ENCODE peak calls at places on chromosomes 4 and X, in four cellular contexts. K, N, S and X are unnamed samples.

GRCh38 chr4:186723207-186724047 is at the start of gene FAT1:
- DNase-seq in N (peak; percentile 91), K (peak; percentile 37), S (peak; percentile 85), X (no peak)

GRCh38 chrX:55450259-55450658 is 1.7 kb upstream of the MAGEH1 start:
- DNase-seq in N (peak; percentile 33), K (no peak), S (no peak), X (peak; percentile 7)

GRCh38 chr4:67332627-67333026 is 212.7 kb downstream of the CENPC start:
- DNase-seq in S (peak; percentile 1), N (peak; percentile 27), K (no peak), X (peak; percentile 37)

GRCh38 chrX:10756365-10756915 is 136.1 kb upstream of the MID1 start:
- DNase-seq in K (no peak), S (no peak), N (no peak), X (no peak)

GRCh38 chrX:85685843-85686242 is 306.4 kb upstream of the POF1B start:
- DNase-seq in K (no peak), N (no peak), S (no peak), X (no peak)

GRCh38 chrX:29867971-29868370 is 347.4 kb upstream of the MAGEB2 start:
- DNase-seq in K (no peak), N (no peak), S (no peak), X (no peak)

GRCh38 chr4:67776746-67777145 is 22.6 kb upstream of the GNRHR start:
- DNase-seq in K (no peak), S (no peak), N (no peak), X (peak; percentile 76)

GRCh38 chr4:14528921-14529320 is 473.4 kb upstream of the CPEB2 start:
- DNase-seq in K (no peak), S (no peak), N (no peak), X (no peak)

GRCh38 chr4:19748470-19748869 is 503.2 kb upstream of the SLIT2 start:
- DNase-seq in K (peak; percentile 62), S (no peak), N (no peak), X (no peak)

GRCh38 chrX:111103246-111103645 is 7.3 kb downstream of the PAK3 start:
- DNase-seq in S (no peak), N (no peak), K (no peak), X (no peak)

GRCh38 chr4:61805979-61806378 is 605.9 kb downstream of the ADGRL3 start:
- DNase-seq in N (no peak), K (no peak), S (no peak), X (no peak)

GRCh38 chr4:101420661-101421060 is 73.3 kb upstream of the PPP3CA start:
- DNase-seq in S (no peak), K (no peak), N (no peak), X (no peak)

GRCh38 chr4:76449824-76450223 is 14.8 kb downstream of the SHROOM3 start:
- DNase-seq in K (no peak), S (no peak), N (peak; percentile 39), X (no peak)

GRCh38 chr4:76449362-76449767 is 14.3 kb downstream of the SHROOM3 start:
- DNase-seq in N (no peak), S (no peak), K (no peak), X (no peak)

GRCh38 chr4:76445911-76446310 is 10.9 kb downstream of the SHROOM3 start:
- DNase-seq in K (no peak), S (no peak), N (no peak), X (no peak)

GRCh38 chr4:76447326-76447954 is 12.4 kb downstream of the SHROOM3 start:
- DNase-seq in K (no peak), N (no peak), S (no peak), X (no peak)

DNA sequence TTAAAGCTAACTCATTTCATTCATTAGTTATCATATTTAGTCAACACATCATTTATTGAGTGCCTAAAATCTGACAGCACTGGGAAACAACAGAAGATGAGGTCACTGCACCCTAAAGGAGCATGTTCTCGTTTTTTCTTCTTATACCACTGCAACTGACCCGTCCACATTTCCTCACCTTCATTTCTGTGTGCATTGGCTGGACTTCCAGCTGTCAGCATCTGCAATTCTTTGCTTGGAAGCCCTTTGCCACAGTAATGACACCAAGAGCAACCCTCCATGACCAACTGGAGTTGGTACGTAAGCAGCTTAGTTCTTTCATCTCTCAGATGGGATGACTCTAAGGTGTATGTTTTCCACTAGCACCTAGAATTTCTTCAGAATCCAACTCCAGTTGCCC is 13.2 kb downstream of the SHROOM3 start:
- DNase-seq in N (no peak), K (no peak), S (no peak), X (no peak)
- H3K27ac ChIP-seq in N (peak overlapping the region; percentile 61), K (no peak overlapping the region), S (no peak overlapping the region), X (no peak overlapping the region)

DNA sequence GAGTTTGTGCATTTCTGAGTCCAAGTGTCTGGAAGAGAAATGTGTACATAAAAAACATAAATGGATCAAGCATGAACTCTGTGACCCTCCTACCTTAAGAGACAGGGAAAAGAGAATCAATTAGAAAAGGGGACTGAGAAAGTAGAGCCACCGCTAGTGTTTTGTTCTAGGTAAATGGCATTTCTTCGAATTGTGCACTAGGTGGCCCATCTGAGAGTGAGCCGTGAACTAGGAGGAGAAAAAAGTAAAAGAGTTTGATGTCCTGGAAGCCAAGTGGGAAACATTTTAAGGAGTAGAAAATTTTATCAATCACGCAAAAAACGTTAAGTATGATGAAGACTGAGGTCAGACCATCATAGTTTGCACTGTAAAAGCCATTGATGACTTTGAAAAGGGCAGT is 55.1 kb downstream of the NAF1 start:
- DNase-seq in N (peak; percentile 46), S (peak; percentile 2), K (no peak), X (peak; percentile 16)
- TF ChIP-seq CTCF in N (peak; percentile 57), S (peak; percentile 25), K (peak; percentile 31), X (peak; percentile 26)

GRCh38 chr4:26020896-26021295 is 106.9 kb downstream of the SMIM20 start:
- DNase-seq in S (no peak), N (no peak), K (no peak), X (no peak)

GRCh38 chr4:26024079-26024478 is 110.1 kb downstream of the SMIM20 start:
- DNase-seq in S (no peak), K (no peak), N (no peak), X (no peak)

GRCh38 chr4:26021417-26022345 is 107.7 kb downstream of the SMIM20 start:
- DNase-seq in N (no peak), K (no peak), S (no peak), X (no peak)

GRCh38 chr4:26023191-26023972 is 109.4 kb downstream of the SMIM20 start:
- DNase-seq in S (no peak), N (no peak), K (no peak), X (no peak)

DNA sequence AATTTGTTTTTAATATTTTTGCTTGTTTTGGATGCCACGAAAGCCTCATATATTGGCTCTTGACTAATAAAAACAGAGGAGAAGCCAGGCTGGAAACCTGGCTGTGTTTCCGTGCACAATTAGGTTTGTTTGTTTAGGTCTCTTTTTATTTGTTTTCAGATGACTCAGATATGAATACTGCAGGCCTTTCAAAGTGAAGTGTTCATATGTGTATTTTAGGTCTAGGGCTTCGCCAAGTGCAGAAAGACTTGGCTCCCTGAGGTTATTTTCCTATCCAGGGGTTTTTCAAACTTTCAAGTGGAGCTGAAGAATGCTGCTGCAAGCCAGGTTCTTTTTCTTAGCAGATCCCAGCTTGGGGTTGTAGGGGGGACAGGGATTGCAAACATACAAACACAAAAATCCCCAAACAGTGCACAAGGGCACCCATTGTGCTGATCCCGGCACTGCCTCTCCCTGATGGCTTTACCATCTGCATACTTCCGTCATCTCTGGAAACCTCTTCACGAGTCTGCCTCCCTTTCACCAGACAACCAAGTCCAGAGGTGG is 108.4 kb downstream of the SMIM20 start:
- DNase-seq in N (no peak), S (no peak), K (peak; percentile 46), X (no peak)
- H3K27ac ChIP-seq in N (no peak overlapping the region), S (no peak overlapping the region), K (peak overlapping the region; percentile 26), X (no peak overlapping the region)

DNA sequence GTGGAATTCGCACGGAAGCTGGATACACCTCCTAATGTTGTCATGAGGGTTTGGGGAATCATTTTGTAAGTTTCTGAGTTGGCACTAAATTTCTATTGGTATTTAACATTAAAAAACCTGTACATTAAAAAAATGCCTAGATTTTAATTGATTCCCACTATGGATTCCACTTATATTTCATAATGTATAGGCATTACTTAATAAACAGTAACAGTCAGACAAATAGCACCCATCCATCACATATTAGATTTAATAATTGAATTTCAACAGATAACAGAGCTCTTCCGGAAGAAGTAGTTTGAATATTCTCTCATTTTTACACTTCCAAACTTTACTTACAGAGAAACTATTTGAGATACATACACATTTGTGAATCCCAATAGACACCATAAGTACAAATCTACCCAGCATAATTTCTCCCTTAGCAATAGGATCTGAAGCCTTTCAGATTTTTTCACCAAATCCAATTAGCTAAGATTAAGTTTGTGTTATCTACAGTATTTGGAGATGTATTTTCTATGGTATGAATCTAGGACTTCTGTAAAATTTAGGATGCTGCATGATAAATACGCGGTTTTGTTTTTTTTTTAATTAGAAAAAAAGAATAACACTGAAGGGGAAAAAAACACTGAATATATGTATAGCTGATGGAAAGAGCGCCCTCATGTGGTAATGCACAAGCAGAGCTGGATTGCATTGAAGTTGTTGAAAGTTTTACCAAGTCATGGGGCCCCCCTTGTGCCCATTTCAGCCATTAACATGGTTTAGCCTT is 12.2 kb upstream of the ODAM start:
- DNase-seq in K (no peak), N (peak; percentile 82), S (peak; percentile 3), X (peak; percentile 48)
- TF ChIP-seq CTCF in K (no peak), N (peak; percentile 97), S (peak; percentile 94), X (peak; percentile 55)

DNA sequence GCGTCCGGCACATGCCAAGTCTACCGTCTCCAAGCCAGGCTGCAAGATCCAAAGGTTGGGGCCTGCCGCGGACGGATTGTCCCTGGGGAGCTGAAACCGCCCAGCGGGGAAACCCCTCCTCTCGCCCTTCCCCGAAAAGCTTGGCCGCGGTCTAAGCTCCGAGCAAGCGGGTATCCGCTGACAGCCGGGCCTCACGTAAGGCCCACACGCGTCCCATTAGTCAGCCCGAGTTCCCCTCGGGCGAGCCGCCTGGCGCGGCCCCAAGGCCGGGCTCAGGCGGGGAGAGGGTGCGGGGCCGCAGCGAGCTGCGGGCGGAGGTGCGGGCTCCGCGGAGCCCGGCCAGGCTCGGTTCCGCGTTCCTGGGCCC is 6.9 kb upstream of the BCOR start:
- DNase-seq in K (no peak), N (peak; percentile 53), S (peak; percentile 60), X (no peak)
- H3K27ac ChIP-seq in K (peak overlapping the region; percentile 97), N (no peak overlapping the region), S (peak overlapping the region; percentile 93), X (peak overlapping the region; percentile 93)

DNA sequence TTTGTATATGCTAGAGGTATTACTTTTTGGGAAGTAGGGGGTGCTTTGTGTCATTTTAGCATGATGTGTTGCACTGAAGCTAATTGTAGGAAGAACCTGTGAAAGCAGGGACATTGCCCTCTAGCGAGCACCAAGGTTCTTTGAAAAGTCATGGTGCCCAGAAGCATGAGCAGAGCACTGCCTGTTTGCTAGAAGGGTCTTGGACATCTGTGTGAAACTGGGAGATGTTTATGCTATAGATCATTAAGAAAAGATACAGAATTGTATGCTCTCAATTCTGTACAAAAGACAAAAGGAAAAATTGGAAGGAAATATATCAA is 14.7 kb downstream of the GRPR start:
- DNase-seq in K (no peak), S (no peak), N (peak; percentile 48), X (no peak)
- TF ChIP-seq CTCF in K (no peak), S (no peak), N (peak; percentile 52), X (peak; percentile 50)